ENCODE peak calls at places on chromosomes 1 and 21, in six cellular contexts. R is fibroblast of lung, O is choroid plexus epithelial cell, S is AG04450, U is A549, I is lung. V is an unnamed sample.
A peak's percentile ranks its signal among the peaks of the same experiment; 100 is the strongest.

GRCh38 chr1:119779869-119780356 is 11.2 kb upstream of the HMGCS2 start:
- DNase-seq in R (no peak), O (peak; percentile 63), S (no peak), U (peak; percentile 3), I (peak; percentile 71), V (no peak)

GRCh38 chr1:164857439-164857838 is 298.5 kb downstream of the PBX1 start:
- DNase-seq in R (no peak), O (no peak), S (no peak), U (no peak), I (no peak), V (no peak)

GRCh38 chr21:25573409-25574206 is 33.7 kb downstream of the MRPL39 start:
- DNase-seq in R (peak; percentile 98), O (peak; percentile 88), S (peak; percentile 83), U (peak; percentile 29), I (no peak), V (peak; percentile 10)

GRCh38 chr1:30618335-30618747 is 105.0 kb downstream of the MATN1 start:
- DNase-seq in R (peak; percentile 25), O (no peak), S (no peak), U (no peak), I (no peak), V (peak; percentile 30)

GRCh38 chr1:150006881-150007401 is 3.6 kb downstream of the OTUD7B start:
- DNase-seq in R (peak; percentile 90), O (peak; percentile 72), S (no peak), U (no peak), I (no peak), V (no peak)

GRCh38 chr1:118201524-118201923 is 16.5 kb upstream of the SPAG17 start:
- DNase-seq in R (no peak), O (no peak), S (no peak), U (no peak), I (no peak), V (no peak)

GRCh38 chr1:15952317-15953258 is 23.3 kb downstream of the ZBTB17 start:
- DNase-seq in R (peak; percentile 98), O (peak; percentile 82), S (peak; percentile 74), U (peak; percentile 61), I (no peak), V (no peak)

GRCh38 chr1:85607913-85608250 is 27.3 kb downstream of the CCN1 start:
- DNase-seq in R (peak; percentile 48), O (no peak), S (no peak), U (no peak), I (no peak), V (no peak)

GRCh38 chr1:171506525-171507304 is 21.4 kb downstream of the PRRC2C start:
- DNase-seq in R (peak; percentile 36), O (peak; percentile 51), S (no peak), U (no peak), I (no peak), V (no peak)

GRCh38 chr1:30810416-30811105 is 53.0 kb upstream of the LAPTM5 start:
- DNase-seq in R (no peak), O (no peak), S (no peak), U (no peak), I (no peak), V (no peak)

GRCh38 chr1:17819129-17819802 is 64.1 kb downstream of the ACTL8 start:
- DNase-seq in R (no peak), O (no peak), S (no peak), U (no peak), I (no peak), V (no peak)

GRCh38 chr1:111369177-111369576 is 58.4 kb downstream of the OVGP1 start:
- DNase-seq in R (no peak), O (no peak), S (no peak), U (no peak), I (no peak), V (no peak)

GRCh38 chr1:28592314-28593071 is 428 bp downstream of the RAB42 start:
- DNase-seq in R (no peak), O (no peak), S (no peak), U (no peak), I (no peak), V (peak; percentile 17)

GRCh38 chr1:76074321-76075187 is at the start of gene ST6GALNAC3:
- DNase-seq in R (peak; percentile 40), O (peak; percentile 57), S (peak; percentile 16), U (peak; percentile 44), I (peak; percentile 79), V (peak; percentile 72)
- TF ChIP-seq CTCF in R (no peak), O (no peak), S (no peak), U (no peak), I (no peak), V (no peak)

GRCh38 chr1:220726634-220727033 is 21.5 kb upstream of the MTARC2 start:
- DNase-seq in R (no peak), O (no peak), S (no peak), U (no peak), I (no peak), V (no peak)
- TF ChIP-seq CTCF in R (peak; percentile 33), O (peak; percentile 34), S (peak; percentile 22), U (no peak), I (no peak), V (peak; percentile 38)

DNA sequence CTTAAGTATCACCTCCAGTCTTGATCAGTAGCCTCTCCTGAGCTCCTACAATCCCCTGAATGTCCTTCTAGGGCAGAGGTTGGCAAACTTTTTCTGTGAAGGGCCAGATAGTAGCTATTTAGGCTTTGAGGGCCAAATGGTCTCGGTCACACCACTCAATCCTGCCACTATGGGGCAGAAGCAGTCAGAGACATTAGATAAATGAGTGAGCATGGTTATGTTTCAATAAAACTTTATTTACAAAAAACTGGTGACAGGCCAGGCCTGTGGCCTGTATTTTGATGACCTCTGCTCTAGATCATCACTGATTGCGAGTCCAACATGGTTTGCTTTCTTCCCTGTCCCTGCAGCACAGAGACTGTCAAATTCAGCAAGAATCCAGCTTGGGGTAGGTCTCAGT is 36.3 kb downstream of the LRP8 start:
- DNase-seq in R (no peak), O (peak; percentile 25), S (no peak), U (peak; percentile 25), I (no peak), V (no peak)
- TF ChIP-seq CTCF in R (peak; percentile 21), O (peak; percentile 39), S (no peak), U (no peak), I (no peak), V (no peak)

GRCh38 chr1:156691665-156692408 is 13.5 kb downstream of the CRABP2 start:
- DNase-seq in R (peak; percentile 69), O (peak; percentile 28), S (no peak), U (peak; percentile 52), I (no peak), V (peak; percentile 35)

GRCh38 chr1:156689960-156690672 is 12.9 kb upstream of the NES start:
- DNase-seq in R (peak; percentile 44), O (no peak), S (no peak), U (no peak), I (no peak), V (no peak)

GRCh38 chr1:156692409-156692957 is 12.9 kb downstream of the CRABP2 start:
- DNase-seq in R (no peak), O (no peak), S (no peak), U (no peak), I (no peak), V (no peak)

GRCh38 chr1:156690673-156691032 is 13.4 kb upstream of the NES start:
- DNase-seq in R (no peak), O (no peak), S (no peak), U (no peak), I (no peak), V (no peak)

DNA sequence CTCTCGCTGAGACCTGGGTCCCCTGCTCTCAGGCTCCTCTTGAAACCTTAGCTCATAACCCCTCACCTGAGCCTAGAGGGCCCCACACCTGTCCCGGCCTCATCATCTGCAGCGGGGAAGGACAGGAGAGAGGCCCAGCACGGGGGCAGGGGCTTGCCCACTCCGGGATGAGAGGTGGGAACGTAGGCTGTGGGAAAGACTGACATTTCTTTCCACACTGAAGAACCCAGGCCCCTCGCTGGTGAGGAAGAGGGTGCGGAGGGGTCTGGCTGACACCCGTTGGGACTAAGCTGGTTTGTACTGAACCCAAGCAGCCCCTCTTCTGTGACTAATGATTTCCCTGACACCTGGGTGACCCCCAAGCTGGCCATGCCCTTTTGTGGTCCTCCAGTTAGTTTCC is 14.0 kb upstream of the NES start:
- DNase-seq in R (no peak), O (no peak), S (no peak), U (no peak), I (no peak), V (no peak)
- TF ChIP-seq CTCF in R (no peak), O (no peak), S (no peak), U (no peak), I (no peak), V (no peak)

GRCh38 chr1:213053455-213053854 is 2.4 kb downstream of the RPS6KC1 start:
- DNase-seq in R (no peak), O (no peak), S (no peak), U (no peak), I (no peak), V (no peak)

GRCh38 chr1:213051881-213052202 is 801 bp downstream of the RPS6KC1 start:
- DNase-seq in R (no peak), O (no peak), S (no peak), U (no peak), I (no peak), V (no peak)

GRCh38 chr1:213050745-213051126 is 305 bp upstream of the RPS6KC1 start:
- DNase-seq in R (no peak), O (no peak), S (no peak), U (no peak), I (no peak), V (no peak)

GRCh38 chr1:213049232-213049631 is 1.8 kb upstream of the RPS6KC1 start:
- DNase-seq in R (no peak), O (no peak), S (no peak), U (no peak), I (no peak), V (no peak)

GRCh38 chr1:213051127-213051880 is at the start of gene RPS6KC1:
- DNase-seq in R (peak; percentile 78), O (peak; percentile 83), S (peak; percentile 20), U (peak; percentile 85), I (peak; percentile 89), V (peak; percentile 90)
- TF ChIP-seq CTCF in R (no peak), O (peak; percentile 28), S (no peak), U (no peak), I (no peak), V (no peak)

GRCh38 chr1:229024528-229025119 is 246.3 kb upstream of the RAB4A start:
- DNase-seq in R (peak; percentile 82), O (peak; percentile 89), S (peak; percentile 68), U (peak; percentile 81), I (peak; percentile 46), V (peak; percentile 41)
- TF ChIP-seq CTCF in R (no peak), O (peak; percentile 22), S (no peak), U (no peak), I (no peak), V (no peak)

DNA sequence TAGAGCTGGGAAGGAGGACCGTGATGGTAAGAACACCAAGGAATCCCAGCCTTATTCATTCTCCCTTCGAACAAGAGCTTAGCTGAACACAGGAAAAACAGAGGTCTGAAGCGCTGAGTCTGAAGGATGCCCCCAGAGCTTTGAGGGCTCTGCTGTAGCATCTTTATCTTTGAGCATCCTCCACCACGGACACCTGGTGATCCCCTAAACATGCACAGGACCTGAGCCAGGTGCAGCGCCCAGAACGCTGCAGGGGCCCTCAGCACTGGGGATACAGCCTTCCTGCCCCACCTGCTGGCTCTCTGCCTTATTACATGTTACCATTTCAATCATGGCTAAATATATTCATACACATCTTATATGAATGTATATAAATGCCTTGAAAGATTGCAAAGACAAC is 7.7 kb upstream of the GPATCH4 start:
- DNase-seq in R (no peak), O (peak; percentile 40), S (no peak), U (peak; percentile 53), I (no peak), V (peak; percentile 78)
- TF ChIP-seq CTCF in R (peak; percentile 47), O (peak; percentile 72), S (peak; percentile 63), U (peak; percentile 78), I (peak; percentile 8), V (peak; percentile 78)